ENCODE peak calls at places on chromosomes 13 and 19, in seven cellular contexts. B is endodermal cell, Q is upper lobe of right lung, V is body of pancreas, G is astrocyte, T is cardiac muscle cell, U is suprapubic skin. S is an unnamed sample.
A peak's percentile ranks its signal among the peaks of the same experiment; 100 is the strongest.

GRCh38 chr19:49557641-49558325 is 22.6 kb downstream of the NOSIP start:
- DNase-seq in T (no peak), U (no peak), V (peak; percentile 19), Q (no peak), G (no peak), B (no peak), S (no peak)

GRCh38 chr13:34340534-34340933 is 522.6 kb downstream of the RFC3 start:
- DNase-seq in Q (no peak), U (no peak), T (peak; percentile 54), B (no peak), V (no peak), G (no peak), S (no peak)

GRCh38 chr13:67299072-67299635 is 69.0 kb upstream of the PCDH9 start:
- DNase-seq in Q (no peak), U (no peak), B (no peak), T (peak; percentile 80), V (no peak), G (peak; percentile 95), S (no peak)

GRCh38 chr13:65932013-65932412 is 1298.1 kb downstream of the PCDH9 start:
- DNase-seq in Q (no peak), T (no peak), U (no peak), V (no peak), B (no peak), G (no peak), S (no peak)

GRCh38 chr19:11020982-11021759 is 60.3 kb downstream of the SMARCA4 start:
- DNase-seq in V (no peak), T (no peak), G (no peak), U (no peak), B (no peak), Q (no peak), S (no peak)

GRCh38 chr13:35768551-35768950 is 292.1 kb upstream of the MAB21L1 start:
- DNase-seq in T (no peak), Q (no peak), G (peak; percentile 74), V (no peak), B (no peak), U (no peak), S (no peak)

GRCh38 chr19:2761309-2761677 is 21.5 kb upstream of the SLC39A3 start:
- DNase-seq in Q (no peak), T (no peak), B (no peak), G (no peak), U (no peak), V (no peak), S (no peak)

GRCh38 chr13:48334534-48335127 is 31.1 kb downstream of the RB1 start:
- DNase-seq in Q (no peak), U (no peak), B (no peak), G (peak; percentile 21), T (peak; percentile 61), V (no peak), S (no peak)

GRCh38 chr19:57583521-57584416 is at the start of gene ZIK1:
- DNase-seq in Q (peak; percentile 86), T (peak; percentile 95), B (peak; percentile 98), U (peak; percentile 93), G (peak; percentile 87), V (peak; percentile 79), S (peak; percentile 81)

GRCh38 chr13:86846501-86846900 is 824.7 kb upstream of the SLITRK5 start:
- DNase-seq in Q (no peak), T (no peak), G (peak; percentile 6), B (no peak), U (no peak), V (no peak), S (no peak)

GRCh38 chr19:39362682-39363657 is 20.7 kb downstream of the SAMD4B start:
- DNase-seq in Q (peak; percentile 34), G (peak; percentile 69), B (no peak), U (no peak), T (peak; percentile 51), V (no peak), S (no peak)
- H3K36me3 ChIP-seq in Q (peaks cover 59% of the 10 kb centered on the region), G (peaks cover 34% of the 10 kb centered on the region), B (peaks cover 75% of the 10 kb centered on the region), U (peaks cover 43% of the 10 kb centered on the region), T (peaks cover 33% of the 10 kb centered on the region), V (peaks cover 4% of the 10 kb centered on the region), S (peaks cover 32% of the 10 kb centered on the region)

DNA sequence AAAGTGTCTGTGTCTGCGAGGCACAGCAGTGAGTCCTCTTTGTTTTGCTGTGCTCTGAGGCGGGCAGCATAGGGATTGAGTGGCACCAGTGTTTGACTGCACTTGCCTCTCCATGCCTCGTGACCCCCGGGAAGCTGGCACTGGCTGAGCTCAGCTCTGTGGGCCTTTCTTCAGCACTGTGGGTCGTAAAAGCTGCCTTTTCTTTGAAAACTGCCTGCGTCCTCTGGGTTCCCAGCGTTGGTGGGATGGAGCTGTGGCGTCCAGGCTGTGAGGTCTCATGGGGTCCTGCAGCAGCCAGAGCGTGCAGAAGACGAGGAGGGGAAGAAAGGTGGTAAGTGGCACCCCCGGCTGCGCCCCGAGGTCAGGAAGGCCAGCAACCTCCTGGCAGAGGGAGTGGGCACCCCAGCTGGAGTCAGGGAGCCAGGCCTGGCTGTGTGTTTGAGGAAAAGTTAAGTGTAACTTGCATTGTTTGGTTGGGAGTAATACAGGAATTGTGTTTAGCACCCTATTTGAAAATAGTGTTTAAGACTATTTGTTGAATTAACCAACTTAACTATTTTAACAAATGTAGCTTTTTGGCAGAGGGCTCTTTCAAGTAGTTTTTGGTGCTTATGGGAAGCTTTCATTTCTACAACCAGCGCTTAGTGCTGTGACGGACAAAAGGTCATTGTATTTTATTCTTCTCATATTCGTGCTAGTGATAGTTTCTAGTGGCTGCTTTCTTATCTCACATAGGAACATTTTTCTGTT is 79.3 kb upstream of the TEX29 start:
- DNase-seq in T (no peak), B (no peak), G (no peak), U (no peak), Q (no peak), V (no peak), S (no peak)
- H3K4me3 ChIP-seq in T (no peak overlapping the region), B (no peak overlapping the region), G (no peak overlapping the region), U (no peak overlapping the region), Q (no peak overlapping the region), V (no peak overlapping the region), S (no peak overlapping the region)

DNA sequence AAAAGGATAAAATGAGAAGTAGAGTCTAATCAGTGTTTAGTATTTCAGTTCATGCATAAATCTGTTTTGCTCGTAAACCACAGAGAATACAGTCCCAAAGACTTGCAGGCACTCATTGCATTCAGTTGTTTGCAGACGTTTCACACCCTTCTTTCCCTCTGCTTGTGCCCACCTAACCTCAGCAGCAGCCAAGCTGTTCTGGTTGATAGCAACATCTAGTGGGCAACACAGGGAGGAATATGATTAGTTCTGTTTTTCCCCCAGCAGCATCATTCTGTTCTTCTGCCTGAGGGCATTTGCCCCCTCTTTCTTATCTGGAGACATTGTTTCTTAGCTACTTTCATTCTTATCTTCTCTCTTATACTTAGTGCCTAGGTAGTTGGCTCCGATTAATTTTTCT is 135.6 kb downstream of the PAN3 start:
- DNase-seq in T (peak; percentile 3), G (no peak), V (no peak), Q (no peak), B (peak; percentile 64), U (no peak), S (no peak)
- H3K36me3 ChIP-seq in T (peaks cover 9% of the 10 kb centered on the region), G (peaks cover 6% of the 10 kb centered on the region), V (no peaks in the 10 kb centered on the region), Q (peaks cover 57% of the 10 kb centered on the region), B (peaks cover 89% of the 10 kb centered on the region), U (peaks cover 53% of the 10 kb centered on the region), S (peaks cover 30% of the 10 kb centered on the region)

GRCh38 chr13:33281951-33282595 is 3.5 kb downstream of the STARD13 start:
- DNase-seq in Q (no peak), V (no peak), U (no peak), B (no peak), T (no peak), G (peak; percentile 86), S (no peak)
- H3K4me3 ChIP-seq in Q (peak overlapping the region; percentile 71), V (no peak overlapping the region), U (no peak overlapping the region), B (no peak overlapping the region), T (no peak overlapping the region), G (peak overlapping the region; percentile 97), S (peak overlapping the region; percentile 1)

DNA sequence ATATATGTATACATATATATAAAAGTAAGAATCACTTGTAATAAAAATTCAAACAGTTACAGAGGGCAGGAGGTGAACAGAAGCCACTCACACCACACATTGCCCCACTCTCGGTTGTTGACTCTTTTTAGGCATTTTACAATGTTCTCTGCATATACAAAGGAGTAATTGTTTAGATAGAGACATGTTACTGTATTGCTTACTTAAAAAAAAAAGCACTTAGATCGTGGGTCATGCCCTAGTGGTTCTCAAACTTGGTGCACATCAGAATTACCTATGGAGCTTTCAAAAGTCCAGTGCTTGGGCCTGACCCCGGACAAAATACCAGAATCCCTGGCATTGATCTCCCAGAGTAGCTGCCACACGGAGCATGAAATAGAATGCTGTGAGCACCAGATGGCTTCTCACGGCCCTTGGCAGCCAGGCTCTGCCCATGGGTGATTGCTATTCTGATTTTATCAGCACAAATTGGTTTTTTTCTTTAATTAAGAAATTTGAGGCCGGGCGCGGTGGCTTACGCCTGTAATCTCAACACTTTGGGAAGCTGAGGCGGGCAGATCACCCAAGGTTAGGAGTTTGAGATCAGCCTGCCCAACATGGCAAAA is 20.0 kb downstream of the ACP7 start:
- DNase-seq in B (no peak), V (no peak), Q (no peak), U (no peak), G (no peak), T (no peak), S (no peak)
- H3K36me3 ChIP-seq in B (no peaks in the 10 kb centered on the region), V (no peaks in the 10 kb centered on the region), Q (no peaks in the 10 kb centered on the region), U (no peaks in the 10 kb centered on the region), G (no peaks in the 10 kb centered on the region), T (no peaks in the 10 kb centered on the region), S (no peaks in the 10 kb centered on the region)

DNA sequence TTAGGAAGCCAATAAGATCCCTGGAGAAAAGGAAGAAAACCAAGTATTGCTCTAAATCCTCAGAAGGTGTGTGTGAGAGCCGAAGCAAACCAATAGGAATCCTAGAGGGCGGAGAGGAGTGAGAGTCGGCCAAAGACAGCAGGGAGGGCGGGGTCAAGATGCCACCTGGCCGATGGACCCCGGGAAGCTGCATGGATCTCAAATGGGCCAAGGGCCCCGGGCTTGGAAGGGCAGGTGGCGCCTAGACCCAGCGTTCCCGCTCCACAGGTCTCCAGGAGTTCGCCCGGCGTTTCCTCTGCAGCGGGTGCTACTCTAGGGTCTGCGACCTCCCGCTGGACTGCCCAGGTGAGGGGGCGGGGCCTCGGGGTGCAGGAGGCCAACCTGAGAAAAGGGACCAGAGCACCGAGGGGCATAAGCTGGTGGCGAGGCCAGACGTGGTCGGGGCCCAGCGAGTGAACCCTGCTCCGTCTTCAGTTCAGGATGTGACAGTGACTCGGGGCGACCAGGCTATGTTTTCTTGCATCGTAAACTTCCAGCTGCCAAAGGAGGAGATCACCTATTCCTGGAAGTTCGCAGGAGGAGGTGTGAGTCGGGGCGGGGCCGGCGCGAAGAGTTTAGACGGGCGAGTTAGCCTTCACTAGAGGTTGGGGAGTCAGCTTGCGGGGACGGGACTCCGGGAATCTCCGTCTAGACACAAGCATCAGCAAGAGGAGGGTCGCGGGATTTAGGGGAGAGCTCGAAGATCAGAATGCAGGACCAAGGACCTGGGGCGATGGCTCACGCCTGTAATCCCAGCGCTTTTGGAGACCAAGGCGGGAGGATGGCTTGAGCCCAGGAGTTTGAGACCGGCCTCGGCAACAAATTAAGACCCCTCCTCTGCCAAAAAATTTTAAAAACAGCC is 9.9 kb downstream of the SPACA6 start:
- DNase-seq in T (no peak), U (peak; percentile 83), G (no peak), V (peak; percentile 68), Q (peak; percentile 77), B (peak; percentile 92), S (no peak)
- H3K4me3 ChIP-seq in T (no peak overlapping the region), U (peak overlapping the region; percentile 66), G (no peak overlapping the region), V (no peak overlapping the region), Q (peak overlapping the region; percentile 84), B (peak overlapping the region; percentile 69), S (peak overlapping the region; percentile 45)

S was measured in RWPE2.